ENCODE peak calls at places on chromosomes 5 and 9, in ten cellular contexts. O is SJCRH30; L is ascending aorta; F is hepatocyte; D is A549; I is effector memory CD4-positive, alpha-beta T cell; E is trophoblast cell; S is aorta; Y is H9; A is A673. N is an unnamed sample.

GRCh38 chr5:145791866-145792265 is 43.3 kb downstream of the PRELID2 start:
- DNase-seq in O (peak; percentile 9), L (no peak), F (no peak), D (no peak), I (no peak), E (peak; percentile 55), S (no peak), Y (peak; percentile 52), A (no peak), N (no peak)

GRCh38 chr9:6354072-6354686 is 26.0 kb downstream of the TPD52L3 start:
- DNase-seq in O (peak; percentile 62), L (no peak), F (peak; percentile 71), D (peak; percentile 77), I (no peak), E (no peak), S (no peak), Y (peak; percentile 33), A (peak; percentile 71), N (no peak)

GRCh38 chr5:87101321-87101720 is 166.4 kb upstream of the RASA1 start:
- DNase-seq in O (no peak), L (no peak), F (no peak), D (no peak), I (no peak), E (no peak), S (no peak), Y (no peak), A (no peak), N (no peak)

GRCh38 chr5:86894006-86894560 is 276.3 kb downstream of the COX7C start:
- DNase-seq in O (no peak), L (no peak), F (no peak), D (no peak), I (no peak), E (no peak), S (no peak), Y (no peak), A (no peak), N (no peak)

GRCh38 chr5:118637947-118638670 is 350.2 kb downstream of the DTWD2 start:
- DNase-seq in O (no peak), L (no peak), F (no peak), D (no peak), I (no peak), E (no peak), S (no peak), Y (no peak), A (no peak), N (no peak)

GRCh38 chr9:82132024-82132423 is 143.5 kb downstream of the SPATA31D1 start:
- DNase-seq in O (no peak), L (no peak), F (no peak), D (no peak), I (no peak), E (no peak), S (no peak), Y (no peak), A (no peak), N (no peak)

GRCh38 chr9:83537331-83538171 is 650 bp downstream of the FRMD3 start:
- DNase-seq in O (peak; percentile 51), L (no peak), F (peak; percentile 24), D (no peak), I (no peak), E (no peak), S (no peak), Y (no peak), A (no peak), N (no peak)

GRCh38 chr9:129569506-129570449 is 51.1 kb downstream of the C9orf50 start:
- DNase-seq in O (peak; percentile 61), L (no peak), F (peak; percentile 56), D (peak; percentile 70), I (no peak), E (peak; percentile 29), S (no peak), Y (peak; percentile 69), A (peak; percentile 38), N (no peak)

GRCh38 chr9:13278368-13279246 is 885 bp downstream of the MPDZ start:
- DNase-seq in O (peak; percentile 73), L (peak; percentile 81), F (peak; percentile 69), D (peak; percentile 53), I (no peak), E (peak; percentile 28), S (peak; percentile 72), Y (peak; percentile 64), A (peak; percentile 82), N (peak; percentile 55)

GRCh38 chr9:112044183-112044582 is 130.9 kb downstream of the SUSD1 start:
- DNase-seq in O (no peak), L (no peak), F (no peak), D (no peak), I (no peak), E (no peak), S (no peak), Y (no peak), A (no peak), N (no peak)

GRCh38 chr5:151637676-151638075 is 46.5 kb upstream of the FAT2 start:
- DNase-seq in O (no peak), L (no peak), F (no peak), D (no peak), I (no peak), E (no peak), S (no peak), Y (no peak), A (no peak), N (no peak)
- H3K27ac ChIP-seq in O (no peak overlapping the region), L (no peak overlapping the region), F (no peak overlapping the region), D (no peak overlapping the region), I (no peak overlapping the region), E (no peak overlapping the region), S (no peak overlapping the region), Y (no peak overlapping the region), A (no peak overlapping the region), N (no peak overlapping the region)

GRCh38 chr9:91530829-91531228 is 107.2 kb upstream of the NFIL3 start:
- DNase-seq in O (no peak), L (no peak), F (no peak), D (no peak), I (no peak), E (no peak), S (no peak), Y (no peak), A (no peak), N (no peak)

GRCh38 chr9:91532325-91532724 is 108.7 kb upstream of the NFIL3 start:
- DNase-seq in O (no peak), L (no peak), F (no peak), D (no peak), I (no peak), E (no peak), S (no peak), Y (no peak), A (no peak), N (no peak)

GRCh38 chr9:91533382-91533781 is 109.8 kb upstream of the NFIL3 start:
- DNase-seq in O (no peak), L (no peak), F (no peak), D (no peak), I (no peak), E (no peak), S (no peak), Y (no peak), A (no peak), N (no peak)

GRCh38 chr9:91534374-91534773 is 110.7 kb upstream of the NFIL3 start:
- DNase-seq in O (no peak), L (no peak), F (peak; percentile 16), D (no peak), I (no peak), E (no peak), S (no peak), Y (no peak), A (no peak), N (no peak)

DNA sequence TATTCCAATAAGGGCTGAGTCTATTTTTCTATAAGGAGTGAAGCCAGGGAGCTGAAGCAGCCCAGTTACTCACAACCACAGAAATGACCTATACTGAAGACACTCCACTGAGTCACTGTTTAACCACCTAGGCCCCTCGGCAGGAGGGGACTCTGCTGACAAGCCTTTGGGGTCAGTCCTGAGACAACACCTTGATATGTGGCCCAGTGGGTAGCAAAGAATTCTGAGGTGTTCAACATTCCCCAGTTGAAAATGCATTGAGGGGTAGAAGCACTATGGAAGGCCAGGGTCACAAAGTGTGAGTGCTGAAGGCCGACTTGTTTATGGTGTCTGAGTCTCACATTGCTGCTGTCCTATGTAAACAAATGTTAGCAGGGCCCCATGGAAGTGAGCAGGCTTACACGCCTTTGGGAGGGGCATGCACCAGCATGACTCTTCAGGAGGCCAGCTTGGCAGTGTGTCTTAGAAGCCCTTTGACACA is 112.6 kb upstream of the NFIL3 start:
- DNase-seq in O (no peak), L (no peak), F (peak; percentile 83), D (peak; percentile 44), I (no peak), E (no peak), S (no peak), Y (no peak), A (no peak), N (no peak)
- H3K27ac ChIP-seq in O (no peak overlapping the region), L (no peak overlapping the region), F (peak overlapping the region; percentile 88), D (peak overlapping the region; percentile 56), I (no peak overlapping the region), E (no peak overlapping the region), S (no peak overlapping the region), Y (no peak overlapping the region), A (no peak overlapping the region), N (no peak overlapping the region)

GRCh38 chr5:143955140-143955539 is 143.2 kb downstream of the HMHB1 start:
- DNase-seq in O (no peak), L (no peak), F (no peak), D (no peak), I (no peak), E (no peak), S (no peak), Y (no peak), A (no peak), N (no peak)
- H3K27ac ChIP-seq in O (no peak overlapping the region), L (no peak overlapping the region), F (no peak overlapping the region), D (no peak overlapping the region), I (no peak overlapping the region), E (no peak overlapping the region), S (no peak overlapping the region), Y (no peak overlapping the region), A (no peak overlapping the region), N (no peak overlapping the region)

GRCh38 chr5:78601622-78602314 is 46.8 kb downstream of the LHFPL2 start:
- DNase-seq in O (no peak), L (no peak), F (no peak), D (no peak), I (no peak), E (no peak), S (no peak), Y (no peak), A (no peak), N (no peak)
- H3K27ac ChIP-seq in O (no peak overlapping the region), L (peak overlapping the region; percentile 74), F (peak overlapping the region; percentile 74), D (peak overlapping the region; percentile 93), I (no peak overlapping the region), E (no peak overlapping the region), S (peak overlapping the region; percentile 43), Y (no peak overlapping the region), A (no peak overlapping the region), N (peak overlapping the region; percentile 32)

DNA sequence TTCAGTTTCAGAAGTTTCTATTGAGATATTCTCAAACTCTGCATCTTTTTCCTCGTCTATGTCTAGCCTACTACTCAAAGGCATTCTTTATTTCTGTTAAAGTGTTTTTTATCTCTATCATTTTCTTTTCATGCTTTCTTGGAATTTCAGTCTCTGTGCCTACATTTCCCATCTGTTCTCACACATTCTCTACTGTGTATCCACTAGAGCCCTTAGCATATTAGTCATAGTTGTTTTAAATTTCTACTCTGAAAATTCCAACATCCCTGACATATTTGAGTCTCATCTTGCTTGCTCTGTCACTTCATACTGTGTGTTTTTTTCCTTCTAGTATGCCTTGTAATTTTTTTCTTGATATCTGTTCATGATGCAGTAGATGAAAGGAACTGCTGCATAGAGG is 60.3 kb upstream of the GNA14 start:
- DNase-seq in O (no peak), L (no peak), F (no peak), D (no peak), I (no peak), E (peak; percentile 17), S (no peak), Y (no peak), A (no peak), N (no peak)
- H3K27ac ChIP-seq in O (peak overlapping the region; percentile 38), L (peak overlapping the region; percentile 33), F (peak overlapping the region; percentile 63), D (peak overlapping the region; percentile 55), I (no peak overlapping the region), E (peak overlapping the region; percentile 84), S (no peak overlapping the region), Y (no peak overlapping the region), A (no peak overlapping the region), N (peak overlapping the region; percentile 36)

GRCh38 chr5:68193481-68194036 is 22.0 kb upstream of the PIK3R1 start:
- DNase-seq in O (no peak), L (no peak), F (no peak), D (no peak), I (no peak), E (no peak), S (no peak), Y (peak; percentile 79), A (no peak), N (no peak)
- H3K27ac ChIP-seq in O (no peak overlapping the region), L (peak overlapping the region; percentile 75), F (no peak overlapping the region), D (no peak overlapping the region), I (no peak overlapping the region), E (peak overlapping the region; percentile 18), S (no peak overlapping the region), Y (peak overlapping the region; percentile 84), A (no peak overlapping the region), N (peak overlapping the region; percentile 33)

N was measured in tibial artery.